ENCODE peak calls at places on chromosomes 7 and 10, in seven cellular contexts. F is HFF-Myc, J is NCI-H774, T is NCI-H1694, C is nucleus accumbens, H is OCI-M1, B is mesothelial cell of epicardium. Z is an unnamed sample.

GRCh38 chr7:157496426-157497275 is 159.8 kb downstream of the DNAJB6 start:
- DNase-seq in F (no peak), J (no peak), T (no peak), C (no peak), H (no peak), B (peak), Z (no peak)

GRCh38 chr10:86400705-86401587 is 34.4 kb upstream of the GRID1 start:
- DNase-seq in F (no peak), J (no peak), T (no peak), C (peak), H (no peak), B (no peak), Z (no peak)

GRCh38 chr7:28157826-28158416 is 22.7 kb downstream of the JAZF1 start:
- DNase-seq in F (no peak), J (no peak), T (no peak), C (no peak), H (peak), B (no peak), Z (no peak)

GRCh38 chr10:63268798-63269503 is 135.8 kb downstream of the NRBF2 start:
- DNase-seq in F (peak), J (peak), T (peak), C (peak), H (peak), B (peak), Z (peak)

GRCh38 chr10:27542812-27543211 is 38.7 kb downstream of the RAB18 start:
- DNase-seq in F (no peak), J (no peak), T (no peak), C (no peak), H (no peak), B (no peak), Z (no peak)

GRCh38 chr7:102390697-102391484 is 5.3 kb upstream of the PRKRIP1 start:
- DNase-seq in F (no peak), J (peak), T (peak), C (peak), H (peak), B (peak), Z (peak)

GRCh38 chr7:4745971-4746919 is 29.2 kb upstream of the AP5Z1 start:
- DNase-seq in F (peak), J (no peak), T (no peak), C (no peak), H (peak), B (no peak), Z (no peak)

GRCh38 chr7:73718438-73718881 is 1.0 kb downstream of the STX1A start:
- DNase-seq in F (no peak), J (no peak), T (no peak), C (no peak), H (no peak), B (no peak), Z (no peak)

GRCh38 chr7:47074702-47075153 is 507.2 kb downstream of the TNS3 start:
- DNase-seq in F (no peak), J (no peak), T (no peak), C (no peak), H (peak), B (no peak), Z (no peak)

GRCh38 chr10:22479419-22479818 is 134.1 kb downstream of the SPAG6 start:
- DNase-seq in F (no peak), J (no peak), T (peak), C (no peak), H (peak), B (no peak), Z (no peak)

GRCh38 chr7:129778770-129779601 is 167.5 kb downstream of the NRF1 start:
- DNase-seq in F (no peak), J (no peak), T (no peak), C (no peak), H (no peak), B (no peak), Z (no peak)

GRCh38 chr10:79320785-79321493 is 26.3 kb upstream of the PPIF start:
- DNase-seq in F (no peak), J (no peak), T (no peak), C (no peak), H (peak), B (no peak), Z (no peak)

GRCh38 chr7:105493196-105493927 is 28.7 kb downstream of the PUS7 start:
- DNase-seq in F (no peak), J (no peak), T (no peak), C (no peak), H (no peak), B (no peak), Z (no peak)

GRCh38 chr10:71752391-71753090 is 20.8 kb downstream of the VSIR start:
- DNase-seq in F (no peak), J (no peak), T (peak), C (no peak), H (no peak), B (no peak), Z (no peak)

GRCh38 chr10:78752708-78753107 is 316.1 kb upstream of the ZMIZ1 start:
- DNase-seq in F (no peak), J (no peak), T (no peak), C (no peak), H (no peak), B (no peak), Z (no peak)

GRCh38 chr10:26755443-26755903 is 58.0 kb downstream of the PDSS1 start:
- DNase-seq in F (peak), J (no peak), T (no peak), C (no peak), H (peak), B (no peak), Z (no peak)

GRCh38 chr10:5890519-5890878 is 456 bp downstream of the FBH1 start:
- DNase-seq in F (no peak), J (no peak), T (no peak), C (no peak), H (peak), B (no peak), Z (no peak)

GRCh38 chr10:71648595-71649320 is 70.8 kb downstream of the C10orf105 start:
- DNase-seq in F (no peak), J (no peak), T (no peak), C (no peak), H (no peak), B (no peak), Z (no peak)

GRCh38 chr10:109977382-109977806 is 30.4 kb upstream of the ADD3 start:
- DNase-seq in F (no peak), J (no peak), T (no peak), C (no peak), H (no peak), B (no peak), Z (no peak)

GRCh38 chr10:132325969-132326889 is 5.8 kb upstream of the LRRC27 start:
- DNase-seq in F (no peak), J (no peak), T (no peak), C (no peak), H (no peak), B (no peak), Z (no peak)

GRCh38 chr10:94240901-94241300 is 121.8 kb downstream of the NOC3L start:
- DNase-seq in F (no peak), J (no peak), T (no peak), C (no peak), H (peak), B (no peak), Z (no peak)

GRCh38 chr10:76051007-76051936 is 619.8 kb downstream of the LRMDA start:
- DNase-seq in F (no peak), J (peak), T (no peak), C (no peak), H (no peak), B (no peak), Z (no peak)

GRCh38 chr7:102933763-102934162 is 21.0 kb downstream of the LRRC17 start:
- DNase-seq in F (peak), J (no peak), T (no peak), C (no peak), H (no peak), B (peak), Z (no peak)

GRCh38 chr10:99276848-99277486 is 41.3 kb upstream of the HPSE2 start:
- DNase-seq in F (no peak), J (no peak), T (peak), C (no peak), H (peak), B (no peak), Z (no peak)

GRCh38 chr7:128166603-128167315 is 74.3 kb upstream of the LEP start:
- DNase-seq in F (no peak), J (peak), T (no peak), C (no peak), H (no peak), B (peak), Z (no peak)

GRCh38 chr10:129685271-129685670 is 218.2 kb downstream of the MGMT start:
- DNase-seq in F (no peak), J (no peak), T (no peak), C (no peak), H (no peak), B (no peak), Z (no peak)

GRCh38 chr7:3559178-3559765 is 258.2 kb downstream of the SDK1 start:
- DNase-seq in F (no peak), J (no peak), T (no peak), C (no peak), H (no peak), B (no peak), Z (no peak)

GRCh38 chr7:104791065-104791464 is 222.9 kb upstream of the KMT2E start:
- DNase-seq in F (no peak), J (no peak), T (no peak), C (no peak), H (no peak), B (no peak), Z (no peak)

GRCh38 chr10:56586391-56586790 is 225.3 kb upstream of the ZWINT start:
- DNase-seq in F (no peak), J (no peak), T (no peak), C (no peak), H (no peak), B (no peak), Z (no peak)

GRCh38 chr10:126521354-126521753 is 133.1 kb upstream of the ADAM12 start:
- DNase-seq in F (no peak), J (no peak), T (no peak), C (no peak), H (no peak), B (no peak), Z (no peak)

GRCh38 chr10:19164461-19164860 is 115.9 kb downstream of the MALRD1 start:
- DNase-seq in F (no peak), J (no peak), T (no peak), C (no peak), H (no peak), B (no peak), Z (no peak)

GRCh38 chr7:43884209-43884608 is 14.9 kb upstream of the MRPS24 start:
- DNase-seq in F (no peak), J (no peak), T (no peak), C (no peak), H (no peak), B (no peak), Z (no peak)

GRCh38 chr7:151060416-151061234 is 1.2 kb downstream of the SLC4A2 start:
- DNase-seq in F (no peak), J (no peak), T (peak), C (no peak), H (peak), B (no peak), Z (no peak)

GRCh38 chr7:149772236-149772820 is 1.1 kb downstream of the ZNF467 start:
- DNase-seq in F (no peak), J (no peak), T (no peak), C (peak), H (peak), B (peak), Z (no peak)

GRCh38 chr7:155961241-155962190 is 149.3 kb upstream of the SHH start:
- DNase-seq in F (no peak), J (no peak), T (no peak), C (peak), H (no peak), B (no peak), Z (no peak)

GRCh38 chr10:89861584-89862287 is 160.3 kb downstream of the KIF20B start:
- DNase-seq in F (no peak), J (no peak), T (no peak), C (no peak), H (peak), B (no peak), Z (no peak)

GRCh38 chr7:43625453-43625852 is 42.5 kb downstream of the STK17A start:
- DNase-seq in F (no peak), J (no peak), T (no peak), C (no peak), H (no peak), B (no peak), Z (no peak)

GRCh38 chr7:157827045-157827862 is 490.4 kb downstream of the DNAJB6 start:
- DNase-seq in F (no peak), J (no peak), T (no peak), C (no peak), H (no peak), B (no peak), Z (no peak)

Z was measured in omental fat pad.